ENCODE peak calls at places on chromosomes 13 and 19, in six cellular contexts. N is dorsolateral prefrontal cortex, X is aorta, D is esophagus squamous epithelium, B is adrenal gland, O is bronchial epithelial cell. U is an unnamed sample.

GRCh38 chr13:41315466-41316047 is 4.5 kb downstream of the NAA16 start:
- DNase-seq in N (no peak), X (no peak), D (no peak), B (no peak), O (peak; percentile 18), U (peak; percentile 18)

GRCh38 chr13:91046715-91047327 is 300.7 kb upstream of the MIR17HG start:
- DNase-seq in N (no peak), X (no peak), D (no peak), B (no peak), O (no peak), U (no peak)

GRCh38 chr13:75321084-75321483 is 160.9 kb downstream of the TBC1D4 start:
- DNase-seq in N (no peak), X (no peak), D (no peak), B (no peak), O (no peak), U (no peak)

GRCh38 chr19:36093687-36094086 is 17.3 kb upstream of the OVOL3 start:
- DNase-seq in N (peak; percentile 52), X (no peak), D (no peak), B (no peak), O (no peak), U (peak; percentile 26)

GRCh38 chr19:54517483-54517882 is 14.9 kb downstream of the LAIR2 start:
- DNase-seq in N (no peak), X (no peak), D (no peak), B (peak; percentile 32), O (peak; percentile 16), U (peak; percentile 33)

GRCh38 chr13:114099918-114100445 is 32.4 kb downstream of the RASA3 start:
- DNase-seq in N (no peak), X (no peak), D (no peak), B (no peak), O (peak; percentile 40), U (peak; percentile 46)

GRCh38 chr13:44132710-44133109 is 240.9 kb upstream of the SERP2 start:
- DNase-seq in N (no peak), X (peak; percentile 90), D (no peak), B (peak; percentile 88), O (peak; percentile 70), U (peak; percentile 82)

GRCh38 chr13:33446821-33447481 is 161.4 kb upstream of the STARD13 start:
- DNase-seq in N (no peak), X (no peak), D (no peak), B (no peak), O (peak; percentile 53), U (no peak)

GRCh38 chr19:5204212-5204611 is 136.4 kb downstream of the PTPRS start:
- DNase-seq in N (no peak), X (no peak), D (no peak), B (no peak), O (no peak), U (no peak)

GRCh38 chr13:49652691-49653305 is 24.5 kb downstream of the ARL11 start:
- DNase-seq in N (no peak), X (no peak), D (no peak), B (peak; percentile 28), O (no peak), U (peak; percentile 52)

GRCh38 chr19:56332695-56333094 is 18.1 kb upstream of the ZSCAN5A start:
- DNase-seq in N (no peak), X (no peak), D (no peak), B (no peak), O (no peak), U (no peak)

DNA sequence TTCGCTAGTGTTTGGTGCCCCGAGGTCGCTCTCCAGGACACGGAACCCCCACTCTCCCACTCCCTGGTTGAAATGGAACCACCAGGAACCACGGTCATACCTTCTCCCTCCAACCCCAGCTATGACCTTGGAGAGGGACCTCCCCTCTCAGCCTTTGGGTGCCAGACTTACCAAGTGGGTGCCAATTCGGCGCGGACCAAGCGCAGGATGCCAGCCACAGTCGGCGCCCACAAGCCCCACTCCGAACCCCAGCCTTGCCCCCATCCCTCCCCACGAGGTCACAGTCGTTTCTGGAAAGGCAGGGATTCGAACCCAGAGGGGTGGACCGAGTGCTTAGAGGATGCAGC is 910 bp downstream of the PDE4C start:
- DNase-seq in N (no peak), X (no peak), D (no peak), B (no peak), O (no peak), U (no peak)
- H3K4me3 ChIP-seq in N (no peak overlapping the region), X (no peak overlapping the region), D (peak overlapping the region; percentile 33), B (no peak overlapping the region), O (no peak overlapping the region), U (no peak overlapping the region)

DNA sequence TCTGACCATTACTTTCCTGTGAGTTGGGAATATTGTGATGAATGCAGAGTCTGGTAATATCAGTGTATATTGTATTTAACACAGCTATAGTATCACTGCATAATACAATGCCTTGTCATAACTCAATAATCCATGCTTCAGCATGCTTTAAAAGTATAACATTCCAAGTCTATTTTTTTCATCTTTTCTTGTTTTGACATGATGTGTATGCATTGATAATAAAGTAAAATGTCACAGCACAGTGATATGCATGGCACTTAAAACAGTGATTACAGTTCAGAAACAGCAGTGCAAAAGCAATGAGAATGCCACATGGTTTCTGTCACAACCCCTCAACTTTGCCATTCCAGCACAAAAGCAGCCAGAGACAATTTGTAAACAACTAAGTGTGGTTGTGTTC is 17.8 kb downstream of the KATNAL1 start:
- DNase-seq in N (no peak), X (no peak), D (no peak), B (no peak), O (no peak), U (no peak)
- H3K4me3 ChIP-seq in N (no peak overlapping the region), X (no peak overlapping the region), D (no peak overlapping the region), B (no peak overlapping the region), O (no peak overlapping the region), U (no peak overlapping the region)

GRCh38 chr19:6534451-6535093 is 3.7 kb downstream of the TNFSF9 start:
- DNase-seq in N (no peak), X (no peak), D (no peak), B (no peak), O (peak; percentile 20), U (no peak)
- H3K4me3 ChIP-seq in N (no peak overlapping the region), X (no peak overlapping the region), D (no peak overlapping the region), B (no peak overlapping the region), O (no peak overlapping the region), U (no peak overlapping the region)

GRCh38 chr19:47026156-47026555 is 6.5 kb downstream of the NPAS1 start:
- DNase-seq in N (no peak), X (no peak), D (no peak), B (no peak), O (no peak), U (no peak)

GRCh38 chr19:47024502-47024901 is 4.9 kb downstream of the NPAS1 start:
- DNase-seq in N (no peak), X (no peak), D (no peak), B (no peak), O (no peak), U (no peak)

GRCh38 chr19:47026889-47027288 is 7.3 kb downstream of the NPAS1 start:
- DNase-seq in N (no peak), X (no peak), D (no peak), B (no peak), O (no peak), U (no peak)

GRCh38 chr19:47028372-47028672 is 8.7 kb downstream of the NPAS1 start:
- DNase-seq in N (no peak), X (no peak), D (no peak), B (no peak), O (no peak), U (no peak)

DNA sequence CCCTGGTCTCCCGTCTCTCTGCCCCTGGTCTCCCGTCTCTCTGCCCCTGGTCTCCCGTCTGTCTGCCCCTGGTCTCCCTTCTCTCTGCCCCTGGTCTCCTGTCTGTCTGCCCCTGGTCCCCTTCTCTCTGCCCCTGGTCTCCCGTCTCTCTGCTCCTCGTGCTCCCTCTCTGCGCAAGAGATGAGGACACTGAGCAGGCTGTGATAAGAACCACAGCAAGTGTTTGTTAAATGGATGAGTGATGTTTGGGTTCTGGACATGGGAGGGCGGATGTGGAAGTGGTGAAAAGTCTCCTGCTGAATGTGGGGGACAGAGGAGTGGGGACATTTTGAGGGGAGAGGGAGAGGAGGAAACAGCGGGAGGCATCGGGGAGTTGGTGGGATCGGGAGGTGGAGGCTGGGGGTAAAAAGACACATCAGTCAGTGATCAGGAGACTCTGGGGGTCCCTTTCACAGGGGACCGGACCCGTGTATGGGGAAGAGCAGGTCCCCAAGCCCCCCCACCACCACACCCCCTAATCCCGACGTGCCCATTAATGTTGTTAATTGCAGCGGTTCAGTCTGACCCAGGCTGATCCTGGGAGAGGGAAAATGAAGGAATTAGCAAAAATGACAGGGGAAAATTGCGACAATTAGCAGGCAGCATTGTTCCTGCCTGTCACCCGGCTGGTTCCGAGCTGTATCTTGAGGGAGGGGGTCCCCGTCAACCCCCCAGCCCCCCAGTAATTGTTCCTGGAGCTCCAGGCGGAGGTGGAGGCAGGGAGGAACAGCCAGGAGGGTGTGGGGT is 8.1 kb downstream of the NPAS1 start:
- DNase-seq in N (no peak), X (no peak), D (no peak), B (no peak), O (no peak), U (no peak)
- H3K4me3 ChIP-seq in N (no peak overlapping the region), X (no peak overlapping the region), D (no peak overlapping the region), B (no peak overlapping the region), O (no peak overlapping the region), U (no peak overlapping the region)

GRCh38 chr13:109139346-109139745 is 509.9 kb downstream of the MYO16 start:
- DNase-seq in N (no peak), X (no peak), D (no peak), B (no peak), O (no peak), U (no peak)

GRCh38 chr13:109136873-109137272 is 507.5 kb downstream of the MYO16 start:
- DNase-seq in N (no peak), X (no peak), D (no peak), B (no peak), O (no peak), U (no peak)

GRCh38 chr13:109140777-109141354 is 511.5 kb downstream of the MYO16 start:
- DNase-seq in N (no peak), X (no peak), D (no peak), B (peak; percentile 25), O (no peak), U (no peak)

GRCh38 chr13:109141716-109142115 is 512.3 kb downstream of the MYO16 start:
- DNase-seq in N (no peak), X (no peak), D (no peak), B (no peak), O (no peak), U (no peak)

DNA sequence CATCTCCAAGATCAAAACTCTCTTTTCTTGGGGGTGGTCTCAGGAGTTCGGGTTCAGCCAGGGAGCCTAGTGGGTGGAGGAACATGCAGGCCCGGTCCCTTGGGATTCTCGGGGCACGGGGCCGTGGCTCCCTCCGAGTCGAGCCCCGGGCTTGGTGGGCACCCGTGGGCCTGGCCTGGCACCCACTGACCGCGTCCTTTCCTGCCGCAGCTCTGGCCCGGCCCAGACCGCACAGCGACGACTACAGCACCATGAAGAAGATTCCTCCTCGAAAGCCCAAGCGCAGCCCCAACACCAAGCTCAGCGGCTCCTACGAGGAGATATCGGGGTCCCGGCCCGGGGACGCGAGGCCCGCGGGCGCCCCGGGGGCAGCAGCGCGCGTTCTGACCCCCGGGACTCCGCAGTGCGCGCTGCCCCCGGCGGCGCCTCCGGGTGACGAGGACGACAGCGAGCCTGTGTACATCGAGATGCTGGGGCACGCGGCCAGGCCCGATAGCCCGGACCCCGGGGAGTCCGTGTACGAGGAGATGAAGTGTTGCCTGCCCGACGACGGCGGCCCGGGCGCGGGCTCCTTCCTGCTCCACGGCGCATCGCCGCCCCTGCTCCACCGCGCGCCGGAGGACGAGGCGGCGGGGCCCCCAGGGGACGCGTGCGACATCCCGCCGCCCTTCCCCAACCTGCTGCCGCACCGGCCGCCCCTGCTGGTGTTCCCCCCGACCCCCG is 510.8 kb downstream of the MYO16 start:
- DNase-seq in N (no peak), X (no peak), D (no peak), B (no peak), O (no peak), U (no peak)
- H3K4me3 ChIP-seq in N (no peak overlapping the region), X (no peak overlapping the region), D (peak overlapping the region; percentile 44), B (peak overlapping the region; percentile 61), O (peak overlapping the region; percentile 9), U (peak overlapping the region; percentile 22)

GRCh38 chr19:17860993-17861360 is 1.3 kb downstream of the RPL18A start:
- DNase-seq in N (no peak), X (no peak), D (no peak), B (no peak), O (no peak), U (no peak)
- H3K4me3 ChIP-seq in N (peak overlapping the region; percentile 98), X (no peak overlapping the region), D (peak overlapping the region; percentile 90), B (peak overlapping the region; percentile 76), O (peak overlapping the region; percentile 100), U (peak overlapping the region; percentile 78)